ENCODE peak calls at places on chromosome 22, in four cellular contexts. G is SK-N-SH, C is K562, I is H1. P is an unnamed sample.

GRCh38 chr22:27252282-27253049 is 549.1 kb downstream of the MN1 start:
- DNase-seq in G (no peak), C (no peak), I (no peak), P (no peak)

GRCh38 chr22:31945478-31945815 is 1.1 kb downstream of the YWHAH start:
- DNase-seq in G (no peak), C (no peak), I (no peak), P (no peak)

GRCh38 chr22:50082197-50082715 is 3.0 kb downstream of the MLC1 start:
- DNase-seq in G (peak; percentile 47), C (no peak), I (no peak), P (no peak)

GRCh38 chr22:32764330-32765116 is 37.0 kb upstream of the TIMP3 start:
- DNase-seq in G (no peak), C (peak; percentile 6), I (no peak), P (no peak)

GRCh38 chr22:41907436-41908401 is 7.2 kb downstream of the SHISA8 start:
- DNase-seq in G (no peak), C (no peak), I (no peak), P (no peak)

GRCh38 chr22:42942351-42942750 is 72.6 kb downstream of the PACSIN2 start:
- DNase-seq in G (no peak), C (no peak), I (no peak), P (no peak)

GRCh38 chr22:43118024-43118849 is 7.7 kb downstream of the BIK start:
- DNase-seq in G (no peak), C (no peak), I (no peak), P (no peak)

GRCh38 chr22:40668611-40669390 is 10.5 kb upstream of the MCHR1 start:
- DNase-seq in G (no peak), C (peak; percentile 65), I (no peak), P (no peak)

GRCh38 chr22:10778296-10778814 is 4749.6 kb upstream of the OR11H1 start:
- DNase-seq in G (no peak), C (no peak), I (no peak), P (no peak)

GRCh38 chr22:50119768-50120251 is 30.0 kb downstream of the MOV10L1 start:
- DNase-seq in G (no peak), C (no peak), I (no peak), P (no peak)

GRCh38 chr22:22201185-22201924 is 43.2 kb upstream of the VPREB1 start:
- DNase-seq in G (peak; percentile 63), C (peak; percentile 91), I (peak; percentile 87), P (peak; percentile 50)

GRCh38 chr22:23772315-23773246 is at the start of gene MMP11:
- DNase-seq in G (peak; percentile 95), C (peak; percentile 69), I (peak; percentile 81), P (peak; percentile 70)

GRCh38 chr22:29154364-29155048 is 51.2 kb upstream of the EMID1 start:
- DNase-seq in G (peak; percentile 91), C (peak; percentile 84), I (peak; percentile 95), P (peak; percentile 89)

GRCh38 chr22:49900441-49901230 is 17.6 kb downstream of the ALG12 start:
- DNase-seq in G (no peak), C (no peak), I (no peak), P (no peak)

GRCh38 chr22:17172172-17172833 is 13.2 kb upstream of the HDHD5 start:
- DNase-seq in G (peak; percentile 34), C (no peak), I (no peak), P (peak; percentile 65)

GRCh38 chr22:30751529-30751928 is 56.9 kb downstream of the OSBP2 start:
- DNase-seq in G (no peak), C (no peak), I (no peak), P (no peak)

GRCh38 chr22:28009272-28009827 is 90.3 kb upstream of the PITPNB start:
- DNase-seq in G (peak; percentile 89), C (peak; percentile 72), I (peak; percentile 89), P (peak; percentile 88)

GRCh38 chr22:39241632-39242388 is 3.0 kb downstream of the PDGFB start:
- DNase-seq in G (no peak), C (no peak), I (no peak), P (no peak)

GRCh38 chr22:50261615-50262459 is at the start of gene MAPK12:
- DNase-seq in G (peak; percentile 88), C (peak; percentile 71), I (peak; percentile 76), P (peak; percentile 72)

GRCh38 chr22:22877523-22878210 is 9.9 kb upstream of the IGLL5 start:
- DNase-seq in G (peak; percentile 67), C (peak; percentile 98), I (peak; percentile 89), P (peak; percentile 85)

GRCh38 chr22:41862530-41863266 is 29.8 kb downstream of the SREBF2 start:
- DNase-seq in G (no peak), C (no peak), I (no peak), P (no peak)

GRCh38 chr22:47328550-47329243 is 566.2 kb downstream of the TBC1D22A start:
- DNase-seq in G (peak; percentile 34), C (peak; percentile 40), I (no peak), P (no peak)

GRCh38 chr22:23179381-23180294 is 671 bp upstream of the BCR start:
- DNase-seq in G (no peak), C (peak; percentile 81), I (no peak), P (no peak)

GRCh38 chr22:38034278-38034882 is 22.8 kb upstream of the PICK1 start:
- DNase-seq in G (peak; percentile 42), C (peak; percentile 85), I (peak; percentile 70), P (peak; percentile 71)
- TF ChIP-seq TEAD4 in G (no peak), C (no peak), I (no peak), P (no peak)

DNA sequence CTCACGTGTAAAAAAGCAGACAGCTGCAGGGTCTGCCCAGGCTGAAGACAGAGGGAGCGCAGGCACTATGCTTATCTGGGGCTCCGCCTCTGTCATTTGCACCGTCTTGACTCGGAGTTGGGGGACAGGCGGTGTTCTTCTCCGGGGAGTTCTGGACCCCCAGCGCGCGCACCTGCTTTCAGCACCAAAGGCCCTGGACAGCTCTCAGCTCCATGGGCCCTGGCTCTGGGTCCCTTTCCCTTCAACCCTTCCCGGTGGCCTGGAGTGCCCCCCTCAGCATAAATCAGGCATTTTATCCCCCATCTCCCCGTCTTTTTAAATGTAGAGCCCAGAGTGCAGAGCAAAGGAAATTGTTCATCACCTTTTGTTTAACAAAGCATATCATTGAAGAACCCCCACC is 1.5 kb downstream of the SEZ6L start:
- DNase-seq in G (peak; percentile 62), C (peak; percentile 24), I (peak; percentile 90), P (peak; percentile 84)
- TF ChIP-seq TEAD4 in G (no peak), C (no peak), I (no peak), P (peak; percentile 77)

GRCh38 chr22:48748860-48749554 is 1078.7 kb downstream of the BRD1 start:
- DNase-seq in G (no peak), C (no peak), I (no peak), P (no peak)
- TF ChIP-seq TEAD4 in G (no peak), C (no peak), I (no peak), P (no peak)

DNA sequence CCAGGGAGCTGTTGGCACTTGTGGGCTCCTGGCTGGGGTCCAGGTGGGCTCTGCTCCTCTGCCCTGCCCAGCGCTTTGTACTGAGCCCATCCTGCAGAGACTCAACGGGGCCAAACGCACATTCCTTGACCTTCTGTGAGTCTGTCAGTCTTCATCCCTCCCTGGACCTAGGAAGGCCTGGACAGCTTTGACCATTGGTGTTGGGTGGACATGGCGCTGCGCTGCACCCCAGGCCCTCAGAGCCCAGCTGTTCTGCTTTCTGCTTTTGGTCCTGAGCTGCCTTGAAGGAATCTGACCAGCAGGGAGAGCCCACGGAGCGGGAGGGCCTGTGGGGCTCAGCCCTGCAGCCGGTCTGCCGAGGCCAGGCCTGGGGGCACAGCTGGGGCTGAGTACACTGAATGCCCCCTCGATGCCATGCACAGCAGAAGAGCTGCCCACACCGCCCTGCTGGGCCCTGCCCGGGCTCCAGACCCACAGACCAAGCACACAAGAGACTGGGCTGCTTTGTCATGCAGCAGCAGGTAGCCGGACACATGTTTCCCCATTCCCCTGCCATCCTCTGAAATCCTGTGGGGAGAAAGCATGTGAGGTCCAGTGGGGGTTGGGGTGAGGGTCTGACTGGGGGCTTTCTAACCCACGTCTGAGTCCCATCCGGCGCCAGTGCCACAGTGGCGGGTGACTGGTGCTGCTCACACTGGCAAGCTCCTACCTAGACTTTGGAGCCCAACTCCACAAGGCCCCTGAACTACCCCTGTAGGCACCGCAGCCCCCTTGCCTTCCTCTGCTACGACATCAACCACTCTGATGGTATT is 24.1 kb upstream of the CCDC188 start:
- DNase-seq in G (no peak), C (peak; percentile 63), I (no peak), P (no peak)
- TF ChIP-seq TEAD4 in G (no peak), C (peak; percentile 58), I (no peak), P (no peak)

DNA sequence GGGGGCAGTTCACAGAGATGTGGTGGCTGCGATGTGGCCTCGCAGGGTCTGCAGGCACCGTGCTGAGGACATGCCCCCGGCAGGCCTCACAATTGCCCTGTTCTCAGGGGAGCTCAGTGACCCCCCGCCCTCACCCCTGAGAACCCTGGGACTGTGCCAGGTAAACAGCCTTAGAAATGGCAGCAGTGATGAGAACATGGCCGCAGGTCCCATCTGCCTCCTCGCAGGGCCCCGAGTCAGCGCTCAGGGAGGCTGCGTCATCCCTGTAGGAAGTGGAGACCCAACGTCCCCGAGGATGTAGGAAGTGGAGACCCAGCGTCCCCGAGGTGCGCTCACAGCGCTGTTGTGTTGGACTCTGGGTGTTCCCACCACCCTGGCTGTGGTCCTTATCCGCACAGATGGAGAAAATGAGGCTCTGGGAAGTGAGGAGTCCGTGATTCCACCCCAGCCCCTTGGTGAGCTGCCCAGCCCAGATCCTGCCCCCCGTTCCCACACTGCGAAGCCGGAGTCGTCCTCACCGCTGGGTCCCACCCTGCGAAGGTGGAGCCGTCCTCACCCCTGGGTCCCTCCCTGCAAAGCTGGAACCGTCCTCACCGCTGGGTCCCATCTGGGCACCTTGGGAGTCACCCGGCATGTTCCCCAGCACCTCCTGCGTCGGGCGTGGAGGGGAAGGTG is 1086.8 kb downstream of the BRD1 start:
- DNase-seq in G (no peak), C (no peak), I (peak; percentile 24), P (peak; percentile 4)
- TF ChIP-seq TEAD4 in G (no peak), C (no peak), I (no peak), P (no peak)

DNA sequence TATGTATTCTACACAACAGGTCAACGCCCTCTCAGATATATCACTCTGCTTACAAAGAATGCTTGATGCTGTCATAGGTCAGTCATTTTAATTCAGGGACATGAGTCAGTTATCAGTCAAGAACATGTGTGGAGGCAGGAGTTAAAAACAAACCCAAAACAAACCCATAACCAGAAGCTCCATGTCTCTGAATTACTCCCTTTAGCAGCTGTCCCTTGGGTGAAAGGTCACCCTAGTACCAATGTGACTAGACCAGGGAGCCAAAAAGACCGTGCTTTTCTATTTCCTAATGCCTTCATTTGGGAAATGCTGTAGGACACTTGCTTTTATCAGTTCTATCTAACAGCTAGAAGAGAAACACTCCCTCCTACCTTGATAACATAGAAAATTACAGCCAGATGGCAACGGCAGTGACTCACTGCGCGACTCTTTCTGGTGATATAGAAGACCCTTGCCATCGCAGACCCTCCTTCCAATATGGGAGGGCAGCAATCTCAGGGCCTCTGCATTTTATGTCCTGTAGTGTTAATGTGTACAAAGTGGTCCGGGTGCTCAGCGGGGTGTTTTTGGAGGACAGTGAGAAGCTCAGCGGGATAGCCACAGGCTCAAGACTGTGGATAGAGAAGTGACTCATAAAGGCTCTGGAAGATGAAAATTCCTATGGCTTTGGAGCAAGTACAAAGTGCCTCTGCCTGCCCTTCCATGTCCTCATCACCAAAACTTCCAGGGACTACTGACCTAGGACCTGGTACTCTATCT is 24.8 kb downstream of the APOL5 start:
- DNase-seq in G (no peak), C (peak; percentile 88), I (no peak), P (no peak)
- TF ChIP-seq TEAD4 in G (no peak), C (no peak), I (no peak), P (no peak)

GRCh38 chr22:37870273-37870672 is 21.1 kb downstream of the EIF3L start:
- DNase-seq in G (no peak), C (no peak), I (no peak), P (no peak)
- TF ChIP-seq TEAD4 in G (no peak), C (no peak), I (no peak), P (no peak)